ENCODE peak calls at places on chromosomes 1 and 21, in six cellular contexts. Z, I, N, J, E and K are unnamed samples.

GRCh38 chr1:175134500-175134899 is 58.1 kb downstream of the KIAA0040 start:
- ATAC-seq in Z (no peak), J (no peak), I (peak), N (no peak), E (no peak), K (no peak)

GRCh38 chr1:162704673-162705424 is 72.6 kb downstream of the DDR2 start:
- ATAC-seq in E (no peak), N (no peak), J (peak), I (peak), Z (no peak), K (no peak)

GRCh38 chr1:228172591-228173527 is 7.3 kb downstream of the IBA57 start:
- ATAC-seq in N (peak), I (no peak), Z (no peak), J (no peak), E (no peak), K (peak)

GRCh38 chr1:93585059-93585966 is 96.3 kb downstream of the BCAR3 start:
- ATAC-seq in I (no peak), J (peak), E (peak), N (peak), Z (peak), K (peak)

GRCh38 chr1:204093756-204094155 is 20.8 kb downstream of the SOX13 start:
- ATAC-seq in J (no peak), E (no peak), I (no peak), N (no peak), Z (no peak), K (no peak)

GRCh38 chr1:66373072-66373685 is 160.8 kb upstream of the SGIP1 start:
- ATAC-seq in I (no peak), J (no peak), N (no peak), Z (no peak), E (no peak), K (peak)

GRCh38 chr1:36638268-36638667 is 155.6 kb upstream of the CSF3R start:
- ATAC-seq in E (no peak), N (no peak), J (no peak), Z (no peak), I (no peak), K (no peak)

GRCh38 chr1:243667133-243667532 is 182.9 kb downstream of the AKT3 start:
- ATAC-seq in E (no peak), N (no peak), J (no peak), I (no peak), Z (no peak), K (no peak)

GRCh38 chr1:99645199-99645598 is 714 bp upstream of the PALMD start:
- ATAC-seq in I (no peak), J (peak), E (peak), Z (peak), N (peak), K (peak)

GRCh38 chr1:91781371-91781825 is 104.6 kb downstream of the TGFBR3 start:
- ATAC-seq in N (no peak), Z (no peak), I (no peak), E (peak), J (no peak), K (no peak)
- H3K27ac ChIP-seq in N (no peak), Z (no peak), I (no peak), E (no peak), J (peak), K (peak)

DNA sequence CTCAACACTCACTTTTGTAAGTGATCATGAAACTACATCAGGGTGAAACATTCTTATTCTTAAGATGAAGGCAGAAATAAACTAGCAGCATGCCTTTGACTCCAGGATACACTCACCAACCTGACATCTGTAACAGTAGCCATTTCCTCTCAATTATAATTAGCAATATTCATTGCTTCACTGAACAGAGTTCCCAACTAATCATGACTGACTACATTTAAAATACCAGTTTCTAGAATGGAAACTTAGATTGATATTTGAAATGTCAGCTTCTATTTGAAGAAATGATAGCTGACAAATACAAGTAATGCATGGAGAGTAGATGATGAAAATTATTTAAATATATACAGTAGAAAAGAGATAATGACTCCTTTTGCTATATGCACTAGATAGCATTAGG is 1023.8 kb downstream of the MRPL39 start:
- ATAC-seq in Z (no peak), J (no peak), E (no peak), N (no peak), I (no peak), K (no peak)
- TF ChIP-seq EP300 in Z (no peak), J (no peak), E (no peak), N (no peak), I (no peak), K (no peak)

GRCh38 chr1:53691326-53691725 is 47.6 kb downstream of the GLIS1 start:
- ATAC-seq in I (no peak), N (no peak), E (no peak), Z (no peak), J (no peak), K (no peak)
- H3K27ac ChIP-seq in I (no peak), N (no peak), E (no peak), Z (no peak), J (no peak), K (no peak)

DNA sequence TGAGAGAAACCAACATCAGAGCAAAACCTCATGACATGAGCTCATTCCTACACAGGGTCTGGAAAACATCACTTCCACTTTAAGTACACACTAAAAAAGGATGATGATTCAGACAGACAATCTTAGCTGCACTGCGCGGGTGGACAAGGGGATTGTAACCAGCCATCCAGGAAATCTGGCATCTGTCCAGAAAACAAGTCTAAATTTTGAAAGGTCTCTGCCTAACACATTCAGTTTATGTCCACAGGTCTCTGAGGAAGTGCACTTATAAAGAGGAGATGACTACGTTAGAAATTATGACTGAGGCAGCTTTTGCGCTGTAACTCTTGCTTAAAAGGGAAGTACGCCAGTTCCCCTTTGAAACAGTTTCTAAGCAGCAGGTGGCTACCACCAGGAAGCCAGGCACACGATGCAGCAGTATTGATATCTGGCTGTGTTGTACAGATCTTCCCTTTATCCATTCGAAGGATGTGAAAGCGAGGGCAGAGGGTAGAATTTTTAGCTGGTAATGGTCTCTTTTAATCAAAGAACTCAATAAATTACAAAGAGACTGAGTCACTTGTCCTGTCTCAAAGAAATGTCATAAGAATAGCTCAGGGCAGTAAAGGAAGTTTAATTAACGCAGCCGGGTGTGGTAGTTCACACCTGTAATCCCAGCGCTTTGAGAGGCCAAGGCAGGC is 128.0 kb downstream of the SETD4 start:
- ATAC-seq in I (peak), J (peak), N (no peak), E (no peak), Z (no peak), K (peak)
- TF ChIP-seq EP300 in I (no peak), J (no peak), N (no peak), E (no peak), Z (no peak), K (no peak)

GRCh38 chr1:6348511-6349191 is 44.9 kb downstream of the ACOT7 start:
- ATAC-seq in I (peak), J (peak), N (no peak), E (no peak), Z (peak), K (peak)

GRCh38 chr1:6350416-6351088 is 43.0 kb downstream of the ACOT7 start:
- ATAC-seq in N (no peak), I (no peak), E (no peak), J (no peak), Z (no peak), K (peak)

GRCh38 chr1:6347641-6348487 is 45.7 kb downstream of the ACOT7 start:
- ATAC-seq in I (peak), E (peak), J (peak), Z (peak), N (peak), K (no peak)

GRCh38 chr1:6351480-6352137 is 42.0 kb downstream of the ACOT7 start:
- ATAC-seq in N (no peak), E (no peak), I (no peak), Z (no peak), J (no peak), K (no peak)

GRCh38 chr1:6349254-6349943 is 44.2 kb downstream of the ACOT7 start:
- ATAC-seq in Z (no peak), E (peak), I (no peak), J (no peak), N (no peak), K (no peak)
- H3K27ac ChIP-seq in Z (no peak), E (no peak), I (no peak), J (peak), N (no peak), K (no peak)

DNA sequence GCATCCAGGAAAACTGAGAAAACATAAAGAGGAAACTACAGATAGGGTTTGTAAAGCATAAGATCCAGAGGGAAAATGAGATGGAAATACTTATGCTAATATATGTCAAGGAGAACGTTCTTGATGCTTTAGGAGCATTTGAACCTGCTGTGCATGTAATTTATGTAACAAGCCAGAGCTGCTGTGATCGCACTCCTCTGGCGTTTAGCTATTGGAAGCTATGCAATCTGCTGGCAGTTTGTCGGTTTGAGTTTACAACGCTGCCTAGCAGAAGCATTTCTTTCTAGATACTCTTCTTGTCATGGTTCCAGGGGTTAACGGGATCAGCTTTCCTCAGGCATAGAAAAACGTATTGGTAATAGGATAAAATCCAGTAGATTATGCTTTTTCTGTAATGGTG is 182.7 kb downstream of the KCNH1 start:
- ATAC-seq in E (no peak), J (no peak), I (no peak), N (no peak), Z (no peak), K (no peak)
- TF ChIP-seq EP300 in E (no peak), J (no peak), I (no peak), N (no peak), Z (no peak), K (no peak)